ENCODE peak calls at places on chromosomes 16 and 17, in nine cellular contexts. K, W, G, Q, S, H, J, A and N are unnamed samples.

GRCh38 chr17:81918762-81919545 is 978 bp upstream of the SIRT7 start:
- DNase-seq in H (no peak), A (no peak), Q (no peak), W (no peak), J (no peak), G (no peak), K (no peak), S (no peak), N (no peak)

GRCh38 chr16:72470541-72470940 is 298.6 kb upstream of the PMFBP1 start:
- DNase-seq in W (no peak), K (no peak), A (no peak), G (no peak), Q (no peak), H (no peak), J (no peak), S (no peak), N (no peak)

GRCh38 chr17:64067642-64068041 is 47.2 kb upstream of the ICAM2 start:
- DNase-seq in S (no peak), W (no peak), K (no peak), G (peak; percentile 33), A (no peak), H (no peak), Q (no peak), J (no peak), N (no peak)

GRCh38 chr17:28896491-28896883 is 1.0 kb downstream of the FLOT2 start:
- DNase-seq in H (no peak), G (no peak), W (no peak), K (no peak), J (peak; percentile 18), S (no peak), Q (no peak), A (no peak), N (peak; percentile 39)

GRCh38 chr16:69619514-69619913 is 53.7 kb downstream of the NFAT5 start:
- DNase-seq in S (peak; percentile 9), J (no peak), K (no peak), G (no peak), H (no peak), Q (no peak), A (no peak), W (no peak), N (no peak)

GRCh38 chr17:49567104-49567521 is 8.6 kb upstream of the NXPH3 start:
- DNase-seq in G (no peak), W (no peak), K (no peak), A (no peak), Q (no peak), J (no peak), S (no peak), H (no peak), N (no peak)

GRCh38 chr17:8392274-8392673 is 5.4 kb downstream of the RNF222 start:
- DNase-seq in S (no peak), W (no peak), K (no peak), J (no peak), Q (no peak), G (no peak), H (no peak), A (no peak), N (no peak)

GRCh38 chr16:17335826-17336492 is 134.8 kb downstream of the XYLT1 start:
- DNase-seq in K (no peak), H (no peak), W (no peak), G (peak; percentile 19), A (no peak), Q (no peak), S (no peak), J (no peak), N (no peak)

GRCh38 chr17:17741346-17742023 is 60.2 kb downstream of the RAI1 start:
- DNase-seq in A (no peak), Q (no peak), J (no peak), S (no peak), K (no peak), W (peak; percentile 57), G (no peak), H (no peak), N (peak; percentile 23)

GRCh38 chr17:68578236-68578635 is 22.9 kb downstream of the FAM20A start:
- DNase-seq in K (no peak), H (no peak), W (no peak), Q (no peak), S (no peak), G (no peak), J (no peak), A (no peak), N (no peak)

GRCh38 chr16:85675528-85675927 is 13.2 kb downstream of the GINS2 start:
- DNase-seq in J (peak; percentile 32), Q (no peak), G (peak; percentile 56), H (no peak), W (no peak), S (peak; percentile 47), K (no peak), A (peak; percentile 36), N (peak; percentile 48)

GRCh38 chr16:87765473-87765775 is 362 bp downstream of the KLHDC4 start:
- DNase-seq in W (no peak), H (no peak), Q (no peak), G (peak; percentile 7), S (no peak), A (no peak), K (peak; percentile 41), J (no peak), N (peak; percentile 46)

GRCh38 chr17:31051517-31051916 is 43.3 kb upstream of the NF1 start:
- DNase-seq in S (peak; percentile 17), G (no peak), W (no peak), H (no peak), K (no peak), Q (no peak), J (no peak), A (no peak), N (no peak)

DNA sequence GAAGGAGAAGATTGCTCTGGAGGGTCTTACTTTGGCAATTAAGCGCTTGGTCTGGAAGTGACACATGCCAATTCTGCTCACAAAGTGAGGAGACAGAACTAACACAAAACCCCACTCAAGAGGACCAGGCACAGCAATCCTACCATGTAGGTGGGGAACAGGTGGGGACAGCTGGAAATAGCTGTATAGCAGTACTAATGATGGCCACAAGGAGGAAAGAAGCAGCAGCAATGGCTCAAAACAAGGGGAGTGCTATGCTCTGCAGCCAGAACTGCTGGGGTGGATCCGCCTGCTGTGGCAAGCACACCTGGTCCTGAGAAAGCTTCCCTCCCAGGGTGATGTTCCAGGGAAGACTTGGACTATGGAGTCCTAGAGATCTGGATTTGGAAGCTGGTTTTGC is 17.0 kb upstream of the TMEM132E start:
- DNase-seq in W (no peak), J (no peak), Q (no peak), K (no peak), H (peak; percentile 26), G (no peak), S (no peak), A (no peak), N (no peak)
- TF ChIP-seq CTCF in W (peak; percentile 57), J (no peak), Q (peak; percentile 30), K (no peak), H (peak; percentile 45), G (peak; percentile 9), S (peak; percentile 30), A (peak; percentile 5), N (peak; percentile 26)

DNA sequence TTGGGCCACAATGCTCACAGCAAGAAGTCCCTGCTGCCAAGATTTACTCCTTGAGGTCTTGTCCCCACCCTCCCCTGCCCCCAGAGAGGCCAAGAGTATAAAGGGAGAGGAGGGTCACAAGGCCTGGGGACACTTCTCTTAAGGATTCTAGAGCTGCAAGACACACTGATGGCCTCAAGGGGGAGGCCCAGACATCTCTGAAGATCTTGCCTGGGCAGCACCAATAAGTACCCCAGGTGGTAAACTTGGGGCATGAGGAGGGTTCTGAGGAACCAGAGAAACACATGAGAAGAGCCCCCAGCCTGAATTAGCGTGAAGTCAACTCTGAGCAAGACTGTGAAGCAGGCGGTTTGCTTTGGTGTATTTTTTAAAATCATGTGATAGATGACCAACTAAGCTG is 26.8 kb upstream of the MTMR4 start:
- DNase-seq in S (no peak), H (peak; percentile 38), W (no peak), K (peak; percentile 47), G (no peak), Q (no peak), A (no peak), J (peak; percentile 24), N (no peak)
- TF ChIP-seq CTCF in S (peak; percentile 40), H (peak; percentile 36), W (peak; percentile 43), K (peak; percentile 50), G (peak; percentile 13), Q (no peak), A (peak; percentile 12), J (peak; percentile 17), N (peak; percentile 44)

DNA sequence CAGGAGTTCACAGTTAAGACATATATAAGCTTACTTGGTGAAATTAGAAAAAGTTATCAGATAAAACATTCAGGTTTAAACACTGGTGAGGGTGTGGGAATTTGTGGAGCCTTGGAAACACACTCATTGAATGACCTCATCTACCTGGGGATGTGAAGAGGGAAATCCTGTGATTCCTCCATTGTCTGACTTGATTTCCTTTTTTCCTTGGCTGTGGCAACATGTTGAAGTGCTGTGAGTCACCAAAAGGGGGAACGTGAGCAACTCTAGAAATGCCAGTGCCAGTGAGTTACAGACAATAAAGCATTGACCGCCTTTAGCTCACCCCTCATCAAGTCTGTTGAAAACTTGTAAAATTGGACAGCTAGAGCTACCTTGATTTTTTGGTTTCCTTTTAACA is 1.8 kb downstream of the HMOX2 start:
- DNase-seq in S (peak; percentile 84), K (no peak), A (no peak), J (peak; percentile 73), H (no peak), Q (no peak), W (no peak), G (peak; percentile 61), N (no peak)
- TF ChIP-seq CTCF in S (peak; percentile 18), K (no peak), A (no peak), J (no peak), H (no peak), Q (no peak), W (peak; percentile 43), G (peak; percentile 37), N (peak; percentile 30)

GRCh38 chr17:59899099-59899498 is 6.2 kb downstream of the RPS6KB1 start:
- DNase-seq in A (no peak), G (no peak), J (peak; percentile 64), W (no peak), K (no peak), H (no peak), S (no peak), Q (no peak), N (peak; percentile 14)
- TF ChIP-seq CTCF in A (no peak), G (no peak), J (no peak), W (no peak), K (no peak), H (no peak), S (no peak), Q (no peak), N (no peak)

DNA sequence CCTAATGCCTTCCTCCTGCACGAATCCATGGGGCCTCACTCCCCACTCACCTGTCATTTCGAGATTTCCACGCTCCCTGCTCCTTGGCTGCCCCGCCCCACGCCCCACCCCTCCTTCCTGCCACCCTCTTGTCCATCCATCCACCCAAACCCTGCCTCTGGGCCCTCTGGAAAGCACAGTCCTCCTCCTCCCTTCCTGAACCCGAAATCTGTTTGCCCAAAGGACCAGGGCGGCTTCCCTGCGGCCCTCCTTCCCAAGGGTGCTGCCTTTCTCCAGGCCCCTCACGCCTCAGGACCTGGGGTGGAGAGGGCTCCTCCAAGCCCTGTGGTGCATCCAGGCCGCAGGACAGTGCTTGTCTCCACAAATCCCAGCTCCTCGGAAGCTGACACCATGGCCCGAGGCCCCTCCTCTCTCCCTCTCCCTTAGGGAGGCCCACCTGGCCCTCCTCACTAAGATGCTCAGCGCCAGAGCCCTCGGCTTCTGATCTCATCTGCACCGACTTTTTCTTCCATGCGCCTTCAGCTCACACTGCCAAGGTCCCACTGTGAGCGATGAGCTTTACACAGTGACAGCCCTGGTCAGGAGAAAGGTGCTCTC is 11.9 kb upstream of the ALDH3A1 start:
- DNase-seq in S (no peak), G (no peak), Q (no peak), W (no peak), J (no peak), K (no peak), H (no peak), A (no peak), N (no peak)
- TF ChIP-seq CTCF in S (no peak), G (no peak), Q (no peak), W (no peak), J (no peak), K (no peak), H (no peak), A (no peak), N (no peak)

GRCh38 chr17:78986048-78986648 is 6.4 kb upstream of the LGALS3BP start:
- DNase-seq in A (no peak), K (no peak), J (peak; percentile 22), H (peak; percentile 70), W (no peak), S (peak; percentile 68), Q (no peak), G (peak; percentile 39), N (peak; percentile 33)
- TF ChIP-seq CTCF in A (no peak), K (no peak), J (no peak), H (peak; percentile 68), W (no peak), S (peak; percentile 40), Q (no peak), G (no peak), N (peak; percentile 23)